ENCODE peak calls at places on chromosomes 4 and X, in five cellular contexts. D, B, U, F and X are unnamed samples.
A peak's percentile ranks its signal among the peaks of the same experiment; 100 is the strongest.

GRCh38 chrX:40096395-40097091 is 1.2 kb downstream of the BCOR start:
- DNase-seq in D (peak; percentile 35), B (peak; percentile 61), U (peak; percentile 68), F (peak; percentile 64), X (peak; percentile 56)

GRCh38 chr4:1376391-1376840 is 29.4 kb downstream of the UVSSA start:
- DNase-seq in D (no peak), B (no peak), U (no peak), F (no peak), X (no peak)

GRCh38 chr4:88188738-88189417 is 30.4 kb upstream of the ABCG2 start:
- DNase-seq in D (no peak), B (no peak), U (no peak), F (no peak), X (no peak)

GRCh38 chr4:2168469-2169319 is 73.2 kb downstream of the HAUS3 start:
- DNase-seq in D (peak; percentile 55), B (no peak), U (no peak), F (no peak), X (no peak)

GRCh38 chrX:44036336-44036735 is 63.1 kb upstream of the NDP start:
- DNase-seq in D (no peak), B (no peak), U (no peak), F (peak; percentile 69), X (no peak)

GRCh38 chr4:166078956-166079355 is 205.9 kb downstream of the TLL1 start:
- DNase-seq in D (peak; percentile 46), B (peak; percentile 25), U (peak; percentile 6), F (peak; percentile 1), X (no peak)

GRCh38 chr4:24303926-24304325 is 280.4 kb downstream of the DHX15 start:
- DNase-seq in D (no peak), B (no peak), U (no peak), F (no peak), X (no peak)

GRCh38 chrX:13261348-13261747 is 58.5 kb downstream of the ATXN3L start:
- DNase-seq in D (no peak), B (no peak), U (no peak), F (no peak), X (no peak)

GRCh38 chrX:49162620-49163019 is at the start of gene MAGIX:
- DNase-seq in D (peak; percentile 30), B (no peak), U (no peak), F (no peak), X (no peak)

GRCh38 chrX:2741386-2741785 is 10.5 kb upstream of the XG start:
- DNase-seq in D (no peak), B (no peak), U (no peak), F (no peak), X (no peak)
- H3K36me3 ChIP-seq in D (no peaks in the 10 kb centered on the region), B (no peaks in the 10 kb centered on the region), U (no peaks in the 10 kb centered on the region), F (peaks cover 36% of the 10 kb centered on the region), X (peaks cover 13% of the 10 kb centered on the region)

DNA sequence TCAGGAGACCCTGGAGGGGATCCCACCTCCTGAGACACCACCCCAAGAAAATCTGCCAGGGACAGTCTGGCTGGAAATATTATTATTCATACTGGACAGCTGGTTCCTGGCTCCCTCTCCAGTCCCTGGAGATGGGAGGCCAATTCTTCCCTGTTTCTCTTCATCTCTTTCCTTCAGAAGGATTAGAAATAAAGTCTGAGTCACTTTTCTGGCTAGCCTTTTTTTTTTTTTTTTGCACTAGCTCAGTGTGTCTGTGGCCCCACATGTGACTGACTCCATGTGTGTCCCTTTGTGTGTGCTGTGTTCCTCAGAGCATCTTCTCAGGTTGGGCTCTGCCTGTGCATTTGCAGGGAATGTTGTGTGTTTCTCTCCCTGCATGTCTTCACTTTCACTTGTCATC is 1.8 kb upstream of the FRMPD3 start:
- DNase-seq in D (no peak), B (no peak), U (no peak), F (peak; percentile 5), X (no peak)
- H3K4me1 ChIP-seq in D (peaks cover 6% of the 10 kb centered on the region), B (peaks cover 4% of the 10 kb centered on the region), U (no peaks in the 10 kb centered on the region), F (no peaks in the 10 kb centered on the region), X (peaks cover 71% of the 10 kb centered on the region)

DNA sequence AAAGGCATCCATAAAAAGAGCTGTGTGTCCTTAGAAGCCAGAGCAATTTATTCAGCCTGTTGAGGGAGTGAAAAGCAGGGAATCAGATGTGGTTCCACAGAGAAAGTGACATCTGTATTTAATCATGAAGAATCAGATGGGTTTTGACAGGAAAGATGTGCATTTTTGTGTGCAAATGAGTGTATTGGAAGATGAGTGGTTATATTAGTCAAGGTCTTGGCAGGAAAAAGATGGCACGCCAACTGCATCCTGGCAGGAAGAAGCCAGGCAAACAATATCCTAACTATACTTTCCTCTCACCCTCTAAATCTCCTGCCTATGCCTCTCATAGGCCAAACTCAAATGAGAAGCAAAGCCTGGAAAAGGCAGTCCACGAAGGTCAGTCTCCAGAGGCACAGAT is 59.1 kb downstream of the SCFD2 start:
- DNase-seq in D (peak; percentile 16), B (no peak), U (no peak), F (peak; percentile 91), X (no peak)
- TF ChIP-seq EZH2phosphoT487 in D (no peak), B (no peak), U (no peak), F (peak; percentile 31), X (no peak)

GRCh38 chrX:132664273-132664672 is 175.4 kb upstream of the MBNL3 start:
- DNase-seq in D (no peak), B (no peak), U (no peak), F (no peak), X (no peak)
- H3K36me3 ChIP-seq in D (no peaks in the 10 kb centered on the region), B (no peaks in the 10 kb centered on the region), U (no peaks in the 10 kb centered on the region), F (no peaks in the 10 kb centered on the region), X (no peaks in the 10 kb centered on the region)

DNA sequence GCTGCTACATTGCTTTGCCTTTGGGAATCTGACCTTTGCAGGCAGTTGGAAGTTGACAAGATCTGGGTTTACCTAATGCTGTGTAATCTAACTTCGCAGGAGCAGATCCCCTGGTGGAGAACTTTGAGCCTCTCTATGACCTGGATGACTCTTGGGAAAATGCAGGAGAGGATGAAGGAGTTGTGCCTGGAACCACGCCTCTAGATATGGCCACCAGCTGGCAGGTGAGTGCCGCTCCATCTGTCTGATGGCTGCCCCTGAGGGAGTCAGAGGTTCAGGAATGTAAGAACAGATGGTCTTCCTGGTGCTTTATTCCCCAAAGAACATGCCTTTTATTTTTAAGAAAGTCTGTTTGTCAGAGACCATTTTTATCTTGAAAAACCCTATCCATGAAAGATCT is 109.3 kb downstream of the NFKB1 start:
- DNase-seq in D (no peak), B (no peak), U (no peak), F (no peak), X (no peak)
- H3K4me1 ChIP-seq in D (peaks cover 29% of the 10 kb centered on the region), B (no peaks in the 10 kb centered on the region), U (no peaks in the 10 kb centered on the region), F (peaks cover 10% of the 10 kb centered on the region), X (no peaks in the 10 kb centered on the region)

GRCh38 chrX:21374994-21375794 is 976 bp downstream of the CNKSR2 start:
- DNase-seq in D (no peak), B (peak; percentile 28), U (peak; percentile 5), F (no peak), X (no peak)

GRCh38 chrX:21373637-21374162 is 518 bp upstream of the CNKSR2 start:
- DNase-seq in D (no peak), B (peak; percentile 89), U (no peak), F (peak; percentile 22), X (no peak)

GRCh38 chrX:21376636-21377035 is 2.4 kb downstream of the CNKSR2 start:
- DNase-seq in D (no peak), B (no peak), U (no peak), F (no peak), X (no peak)

GRCh38 chrX:21374163-21374993 is at the start of gene CNKSR2:
- DNase-seq in D (peak; percentile 14), B (peak; percentile 80), U (peak; percentile 78), F (peak; percentile 50), X (no peak)

DNA sequence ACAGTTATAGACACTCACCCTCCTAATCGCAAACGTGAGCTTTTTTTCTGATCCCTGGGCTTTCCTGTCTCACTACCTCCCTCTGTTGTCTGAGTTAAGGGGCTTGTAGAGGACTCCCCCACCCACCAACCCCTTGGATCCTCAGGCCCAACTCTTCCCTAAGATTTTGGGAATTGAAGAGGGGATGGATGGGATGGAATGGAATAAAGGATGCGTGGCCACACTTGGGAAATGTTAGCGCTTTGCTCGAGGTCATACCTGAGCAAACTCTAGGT is 1.5 kb downstream of the CNKSR2 start:
- DNase-seq in D (no peak), B (peak; percentile 64), U (peak; percentile 8), F (no peak), X (no peak)
- TF ChIP-seq EZH2phosphoT487 in D (no peak), B (no peak), U (no peak), F (no peak), X (no peak)

GRCh38 chr4:36198068-36198808 is 46.1 kb downstream of the ARAP2 start:
- DNase-seq in D (no peak), B (no peak), U (no peak), F (no peak), X (no peak)
- H3K36me3 ChIP-seq in D (no peaks in the 10 kb centered on the region), B (no peaks in the 10 kb centered on the region), U (no peaks in the 10 kb centered on the region), F (no peaks in the 10 kb centered on the region), X (no peaks in the 10 kb centered on the region)

GRCh38 chrX:110282922-110283321 is 35.0 kb downstream of the AMMECR1 start:
- DNase-seq in D (no peak), B (no peak), U (no peak), F (no peak), X (no peak)
- H3K4me1 ChIP-seq in D (peaks cover 64% of the 10 kb centered on the region), B (no peaks in the 10 kb centered on the region), U (peaks cover 7% of the 10 kb centered on the region), F (peaks cover 76% of the 10 kb centered on the region), X (no peaks in the 10 kb centered on the region)

GRCh38 chr4:78454016-78454415 is 97.6 kb upstream of the ANXA3 start:
- DNase-seq in D (no peak), B (no peak), U (no peak), F (no peak), X (no peak)

GRCh38 chr4:78464265-78464664 is 87.3 kb upstream of the ANXA3 start:
- DNase-seq in D (peak; percentile 39), B (no peak), U (no peak), F (no peak), X (no peak)

GRCh38 chr4:78457751-78458150 is 93.8 kb upstream of the ANXA3 start:
- DNase-seq in D (no peak), B (no peak), U (no peak), F (no peak), X (no peak)

GRCh38 chr4:78460368-78460767 is 91.2 kb upstream of the ANXA3 start:
- DNase-seq in D (no peak), B (no peak), U (no peak), F (no peak), X (no peak)

GRCh38 chr4:78459327-78459726 is 92.2 kb upstream of the ANXA3 start:
- DNase-seq in D (no peak), B (no peak), U (no peak), F (no peak), X (no peak)
- TF ChIP-seq EZH2phosphoT487 in D (no peak), B (no peak), U (no peak), F (no peak), X (no peak)